ENCODE peak calls at places on chromosomes 1 and 21, in five cellular contexts. One of them, this sample, is unnamed.

GRCh38 chr1:86461482-86461881 is 7.2 kb upstream of the CLCA1 start:
- DNase-seq in CD4-positive, alpha-beta T cell: no peak
- DNase-seq in prostate gland: no peak
- DNase-seq in CD8-positive, alpha-beta memory T cell: no peak
- DNase-seq in HCT116: no peak
- DNase-seq in this sample: no peak

GRCh38 chr1:53944469-53945182 is 873 bp downstream of the IFT25 start:
- DNase-seq in prostate gland: no peak
- DNase-seq in CD8-positive, alpha-beta memory T cell: no peak
- DNase-seq in HCT116: no peak
- DNase-seq in CD4-positive, alpha-beta T cell: no peak
- DNase-seq in this sample: no peak

GRCh38 chr1:905071-905749 is 18.5 kb upstream of the SAMD11 start:
- DNase-seq in HCT116: no peak
- DNase-seq in prostate gland: peak
- DNase-seq in CD4-positive, alpha-beta T cell: peak
- DNase-seq in CD8-positive, alpha-beta memory T cell: peak
- DNase-seq in this sample: no peak

GRCh38 chr1:173113015-173113741 is 62.4 kb upstream of the TNFSF18 start:
- DNase-seq in prostate gland: no peak
- DNase-seq in CD8-positive, alpha-beta memory T cell: no peak
- DNase-seq in HCT116: peak
- DNase-seq in CD4-positive, alpha-beta T cell: no peak
- DNase-seq in this sample: peak

GRCh38 chr21:33300701-33301631 is 23.8 kb upstream of the IFNAR1 start:
- DNase-seq in HCT116: no peak
- DNase-seq in prostate gland: peak
- DNase-seq in CD4-positive, alpha-beta T cell: no peak
- DNase-seq in CD8-positive, alpha-beta memory T cell: no peak
- DNase-seq in this sample: no peak

GRCh38 chr1:80675469-80675868 is 1125.3 kb upstream of the ADGRL2 start:
- DNase-seq in prostate gland: no peak
- DNase-seq in HCT116: no peak
- DNase-seq in CD8-positive, alpha-beta memory T cell: no peak
- DNase-seq in CD4-positive, alpha-beta T cell: no peak
- DNase-seq in this sample: no peak

GRCh38 chr1:41914515-41914914 is 4.2 kb downstream of the HIVEP3 start:
- DNase-seq in prostate gland: no peak
- DNase-seq in HCT116: no peak
- DNase-seq in CD4-positive, alpha-beta T cell: no peak
- DNase-seq in CD8-positive, alpha-beta memory T cell: no peak
- DNase-seq in this sample: no peak

GRCh38 chr1:98940680-98941079 is 64.0 kb downstream of the PLPPR5 start:
- DNase-seq in prostate gland: no peak
- DNase-seq in HCT116: no peak
- DNase-seq in CD4-positive, alpha-beta T cell: no peak
- DNase-seq in CD8-positive, alpha-beta memory T cell: no peak
- DNase-seq in this sample: peak

GRCh38 chr1:69492286-69492685 is 75.4 kb upstream of the LRRC7 start:
- DNase-seq in HCT116: no peak
- DNase-seq in prostate gland: no peak
- DNase-seq in CD4-positive, alpha-beta T cell: no peak
- DNase-seq in CD8-positive, alpha-beta memory T cell: no peak
- DNase-seq in this sample: no peak

DNA sequence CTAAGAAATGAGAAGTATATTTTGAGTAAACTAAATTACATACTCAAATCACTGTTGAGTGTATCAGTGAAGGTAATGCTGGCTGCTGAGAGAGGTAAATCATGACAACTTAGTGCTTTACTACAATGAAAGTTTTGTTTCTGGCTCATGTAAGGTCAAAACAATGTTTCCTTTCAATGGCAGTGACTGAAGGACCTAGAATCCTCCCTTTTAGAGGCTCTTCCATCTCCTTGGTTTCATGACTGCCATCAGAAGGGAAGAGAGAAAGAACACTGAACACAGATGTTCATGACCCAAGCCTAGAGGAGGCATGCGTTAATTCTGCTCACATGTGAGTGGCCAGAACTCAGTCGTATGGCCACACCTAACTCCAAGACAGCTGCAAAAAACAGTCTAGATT is 130.6 kb downstream of the AKT3 start:
- DNase-seq in CD8-positive, alpha-beta memory T cell: no peak
- DNase-seq in CD4-positive, alpha-beta T cell: no peak
- DNase-seq in HCT116: no peak
- DNase-seq in prostate gland: no peak
- DNase-seq in this sample: no peak
- H3K27ac ChIP-seq in CD8-positive, alpha-beta memory T cell: no peak
- H3K27ac ChIP-seq in CD4-positive, alpha-beta T cell: no peak
- H3K27ac ChIP-seq in HCT116: no peak
- H3K27ac ChIP-seq in prostate gland: no peak
- H3K27ac ChIP-seq in this sample: peak

GRCh38 chr1:51415963-51416362 is 85.6 kb upstream of the TTC39A start:
- DNase-seq in HCT116: no peak
- DNase-seq in CD4-positive, alpha-beta T cell: no peak
- DNase-seq in CD8-positive, alpha-beta memory T cell: no peak
- DNase-seq in prostate gland: no peak
- DNase-seq in this sample: no peak
- H3K27ac ChIP-seq in HCT116: no peak
- H3K27ac ChIP-seq in CD4-positive, alpha-beta T cell: no peak
- H3K27ac ChIP-seq in CD8-positive, alpha-beta memory T cell: no peak
- H3K27ac ChIP-seq in prostate gland: no peak
- H3K27ac ChIP-seq in this sample: no peak

GRCh38 chr21:35226302-35226701 is 177.2 kb upstream of the RUNX1 start:
- DNase-seq in HCT116: no peak
- DNase-seq in CD4-positive, alpha-beta T cell: no peak
- DNase-seq in CD8-positive, alpha-beta memory T cell: no peak
- DNase-seq in prostate gland: no peak
- DNase-seq in this sample: no peak
- H3K27ac ChIP-seq in HCT116: no peak
- H3K27ac ChIP-seq in CD4-positive, alpha-beta T cell: no peak
- H3K27ac ChIP-seq in CD8-positive, alpha-beta memory T cell: peak
- H3K27ac ChIP-seq in prostate gland: no peak
- H3K27ac ChIP-seq in this sample: no peak

DNA sequence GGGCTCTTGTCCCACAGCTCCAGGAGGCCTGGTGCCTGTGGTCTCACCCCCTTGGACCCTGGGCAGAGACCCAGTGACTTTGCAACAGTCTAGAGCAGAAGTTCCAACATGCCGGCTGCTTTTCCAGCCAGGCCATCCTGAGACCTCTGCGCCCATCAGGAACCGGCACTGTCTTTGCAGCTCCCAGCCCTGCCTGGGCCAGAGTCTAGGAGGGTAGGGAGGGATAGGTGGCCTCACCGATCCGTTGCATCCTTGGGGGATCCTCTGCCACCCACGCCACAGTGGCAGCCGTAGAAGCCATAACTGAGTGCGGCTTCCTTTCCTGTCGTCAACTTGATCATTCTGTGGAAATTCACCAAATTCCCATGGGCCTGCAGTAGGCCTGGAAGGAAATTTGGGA is 1.3 kb downstream of the PLA2G2A start:
- DNase-seq in prostate gland: no peak
- DNase-seq in HCT116: no peak
- DNase-seq in CD8-positive, alpha-beta memory T cell: no peak
- DNase-seq in CD4-positive, alpha-beta T cell: no peak
- DNase-seq in this sample: no peak
- H3K27ac ChIP-seq in prostate gland: no peak
- H3K27ac ChIP-seq in HCT116: no peak
- H3K27ac ChIP-seq in CD8-positive, alpha-beta memory T cell: no peak
- H3K27ac ChIP-seq in CD4-positive, alpha-beta T cell: no peak
- H3K27ac ChIP-seq in this sample: no peak

GRCh38 chr1:26851106-26851684 is 11.8 kb upstream of the SFN start:
- DNase-seq in CD4-positive, alpha-beta T cell: no peak
- DNase-seq in prostate gland: no peak
- DNase-seq in HCT116: no peak
- DNase-seq in CD8-positive, alpha-beta memory T cell: no peak
- DNase-seq in this sample: no peak

GRCh38 chr1:26853156-26853555 is 9.8 kb upstream of the SFN start:
- DNase-seq in prostate gland: peak
- DNase-seq in CD4-positive, alpha-beta T cell: peak
- DNase-seq in HCT116: peak
- DNase-seq in CD8-positive, alpha-beta memory T cell: peak
- DNase-seq in this sample: peak

GRCh38 chr1:26852701-26853100 is 10.2 kb upstream of the SFN start:
- DNase-seq in CD4-positive, alpha-beta T cell: no peak
- DNase-seq in prostate gland: no peak
- DNase-seq in HCT116: no peak
- DNase-seq in CD8-positive, alpha-beta memory T cell: no peak
- DNase-seq in this sample: no peak

GRCh38 chr1:26848499-26848898 is 14.4 kb upstream of the SFN start:
- DNase-seq in HCT116: no peak
- DNase-seq in CD8-positive, alpha-beta memory T cell: no peak
- DNase-seq in prostate gland: no peak
- DNase-seq in CD4-positive, alpha-beta T cell: no peak
- DNase-seq in this sample: no peak

GRCh38 chr1:26848947-26849774 is 13.8 kb upstream of the SFN start:
- DNase-seq in CD4-positive, alpha-beta T cell: no peak
- DNase-seq in CD8-positive, alpha-beta memory T cell: no peak
- DNase-seq in HCT116: peak
- DNase-seq in prostate gland: no peak
- DNase-seq in this sample: peak
- H3K27ac ChIP-seq in CD4-positive, alpha-beta T cell: no peak
- H3K27ac ChIP-seq in CD8-positive, alpha-beta memory T cell: no peak
- H3K27ac ChIP-seq in HCT116: peak
- H3K27ac ChIP-seq in prostate gland: no peak
- H3K27ac ChIP-seq in this sample: peak